ENCODE peak calls at places on chromosomes 7 and 10, in five cellular contexts. One of them, this sample, is unnamed.

GRCh38 chr7:107564553-107565298 is 955 bp downstream of the DUS4L start:
- DNase-seq in breast epithelium: no peak
- DNase-seq in suprapubic skin: no peak
- DNase-seq in sigmoid colon: no peak
- DNase-seq in transverse colon: no peak
- DNase-seq in this sample: no peak

GRCh38 chr10:29240991-29241660 is 47.7 kb upstream of the LYZL1 start:
- DNase-seq in suprapubic skin: no peak
- DNase-seq in breast epithelium: no peak
- DNase-seq in sigmoid colon: no peak
- DNase-seq in transverse colon: no peak
- DNase-seq in this sample: no peak

GRCh38 chr7:143002106-143002505 is 24.8 kb downstream of the OR9A2 start:
- DNase-seq in transverse colon: no peak
- DNase-seq in sigmoid colon: no peak
- DNase-seq in suprapubic skin: no peak
- DNase-seq in breast epithelium: no peak
- DNase-seq in this sample: no peak

GRCh38 chr7:100720645-100721504 is 607 bp downstream of the EPO start:
- DNase-seq in breast epithelium: no peak
- DNase-seq in transverse colon: no peak
- DNase-seq in sigmoid colon: no peak
- DNase-seq in suprapubic skin: no peak
- DNase-seq in this sample: no peak

GRCh38 chr10:13787015-13787421 is 200.3 kb downstream of the PRPF18 start:
- DNase-seq in suprapubic skin: no peak
- DNase-seq in sigmoid colon: no peak
- DNase-seq in breast epithelium: no peak
- DNase-seq in transverse colon: peak
- DNase-seq in this sample: peak

GRCh38 chr10:104216631-104217030 is 15.5 kb downstream of the CFAP43 start:
- DNase-seq in breast epithelium: no peak
- DNase-seq in suprapubic skin: no peak
- DNase-seq in sigmoid colon: no peak
- DNase-seq in transverse colon: no peak
- DNase-seq in this sample: no peak

GRCh38 chr10:22997102-22997501 is 69.2 kb downstream of the ARMC3 start:
- DNase-seq in suprapubic skin: no peak
- DNase-seq in breast epithelium: no peak
- DNase-seq in sigmoid colon: no peak
- DNase-seq in transverse colon: no peak
- DNase-seq in this sample: no peak

GRCh38 chr10:62817763-62818425 is 1.7 kb upstream of the EGR2 start:
- DNase-seq in suprapubic skin: peak
- DNase-seq in breast epithelium: peak
- DNase-seq in transverse colon: peak
- DNase-seq in sigmoid colon: peak
- DNase-seq in this sample: peak

GRCh38 chr7:148815612-148816011 is 68.5 kb downstream of the EZH2 start:
- DNase-seq in sigmoid colon: no peak
- DNase-seq in transverse colon: peak
- DNase-seq in breast epithelium: no peak
- DNase-seq in suprapubic skin: no peak
- DNase-seq in this sample: no peak

GRCh38 chr7:84040365-84040764 is 154.2 kb downstream of the SEMA3A start:
- DNase-seq in breast epithelium: no peak
- DNase-seq in suprapubic skin: no peak
- DNase-seq in sigmoid colon: no peak
- DNase-seq in transverse colon: no peak
- DNase-seq in this sample: no peak

GRCh38 chr7:155744931-155745683 is 67.2 kb downstream of the SHH start:
- DNase-seq in sigmoid colon: no peak
- DNase-seq in transverse colon: no peak
- DNase-seq in suprapubic skin: no peak
- DNase-seq in breast epithelium: no peak
- DNase-seq in this sample: no peak

DNA sequence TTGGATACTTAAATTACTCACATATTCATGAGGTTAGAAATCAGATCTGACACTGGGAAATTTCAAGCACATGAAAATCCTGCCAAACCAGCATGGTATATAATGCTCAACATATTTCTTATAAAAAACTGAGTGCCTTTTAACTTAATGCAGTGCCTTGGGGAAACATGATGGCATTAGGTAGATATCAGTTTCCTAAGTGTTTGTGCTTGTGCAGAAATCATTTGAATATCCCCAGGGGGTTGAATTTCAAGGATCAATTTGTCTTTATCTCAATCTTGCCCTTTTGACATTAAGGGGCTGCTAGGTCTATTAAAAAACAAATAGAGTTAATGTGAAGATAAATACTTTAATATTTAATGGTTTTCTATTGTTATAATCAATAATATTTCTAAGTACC is 396.3 kb downstream of the SORCS1 start:
- DNase-seq in suprapubic skin: no peak
- DNase-seq in breast epithelium: no peak
- DNase-seq in transverse colon: no peak
- DNase-seq in sigmoid colon: no peak
- DNase-seq in this sample: no peak
- TF ChIP-seq POLR2A in suprapubic skin: no peak
- TF ChIP-seq POLR2A in breast epithelium: no peak
- TF ChIP-seq POLR2A in transverse colon: no peak
- TF ChIP-seq POLR2A in sigmoid colon: no peak
- TF ChIP-seq POLR2A in this sample: no peak

DNA sequence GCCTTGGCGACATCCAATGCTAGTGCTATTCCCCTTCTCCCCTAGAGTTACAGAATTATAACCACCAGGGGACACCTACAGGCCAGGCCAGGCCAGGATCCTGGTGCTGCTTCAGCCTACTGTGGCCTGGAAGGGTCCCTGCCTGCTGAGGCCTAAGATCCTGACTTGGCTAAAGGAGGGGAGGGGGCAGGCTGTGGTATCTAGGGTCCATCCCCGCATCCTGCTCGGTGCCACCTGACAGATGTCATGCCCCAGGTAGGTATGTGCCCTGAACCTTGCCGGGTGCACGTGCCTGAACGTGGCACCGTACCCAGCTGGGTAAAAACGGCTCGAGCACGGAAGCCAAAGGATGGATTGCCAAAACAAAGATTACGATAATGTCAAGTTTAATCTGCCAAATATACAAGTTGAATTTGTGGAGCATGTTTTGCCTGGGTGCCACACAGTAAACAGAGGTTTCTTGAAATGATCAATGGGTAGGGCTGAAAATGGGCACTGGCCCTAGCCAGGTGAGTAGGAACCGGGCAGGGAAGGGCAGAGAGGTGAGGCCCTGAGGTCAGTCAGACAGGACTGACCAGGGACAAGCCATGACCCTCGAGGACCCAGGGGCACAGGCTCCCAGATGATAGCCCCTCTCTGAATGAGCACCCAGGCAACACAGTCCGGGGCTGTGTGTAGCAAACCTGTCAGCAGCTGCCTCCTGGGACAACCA is 12.6 kb downstream of the PDAP1 start:
- DNase-seq in breast epithelium: no peak
- DNase-seq in sigmoid colon: no peak
- DNase-seq in transverse colon: no peak
- DNase-seq in suprapubic skin: no peak
- DNase-seq in this sample: no peak
- TF ChIP-seq POLR2AphosphoS5 in breast epithelium: no peak
- TF ChIP-seq POLR2AphosphoS5 in sigmoid colon: no peak
- TF ChIP-seq POLR2AphosphoS5 in transverse colon: no peak
- TF ChIP-seq POLR2AphosphoS5 in suprapubic skin: no peak
- TF ChIP-seq POLR2AphosphoS5 in this sample: no peak

DNA sequence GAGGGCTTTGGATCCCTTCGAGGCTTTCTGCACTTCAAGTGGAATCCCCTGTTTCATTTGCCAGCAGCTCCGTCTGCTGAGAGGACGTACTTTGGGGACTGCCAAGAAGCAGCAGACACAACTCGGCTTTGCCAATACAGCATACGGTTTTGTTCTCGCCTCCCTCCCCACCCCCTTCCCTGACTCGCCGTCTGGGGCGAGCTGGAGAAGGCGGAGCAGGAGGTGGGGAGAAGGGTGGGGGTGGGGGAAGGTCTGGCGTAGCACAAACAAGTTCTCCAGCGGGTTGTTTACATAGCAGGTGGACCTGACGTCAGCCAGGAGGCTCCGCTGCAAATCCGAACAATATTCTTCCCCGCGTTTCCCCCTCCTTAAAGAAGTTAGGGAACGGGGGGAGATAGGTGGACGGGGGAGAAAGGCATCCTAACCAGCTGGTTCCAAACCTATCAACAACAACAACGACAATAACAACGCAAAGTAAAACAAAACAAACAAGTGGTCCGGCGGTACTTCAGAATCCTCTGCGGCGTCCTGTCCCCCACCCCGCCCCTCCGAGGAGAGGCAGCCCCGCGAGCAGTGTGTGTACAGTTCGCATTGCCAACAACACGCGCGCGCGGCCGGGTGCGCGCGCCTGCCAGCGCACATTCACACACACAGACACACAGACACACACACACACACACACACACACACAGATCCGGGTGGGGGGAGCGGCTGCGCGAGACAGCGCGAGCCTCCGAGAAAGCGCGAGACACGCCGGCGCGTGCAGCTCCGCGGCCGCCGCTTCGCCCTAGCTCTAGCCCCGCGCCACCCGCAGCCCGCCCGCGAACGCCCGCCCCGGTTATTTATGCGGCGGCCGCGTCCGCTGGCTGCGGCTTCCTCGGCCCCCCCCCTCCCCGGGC is 167.0 kb upstream of the PPP1R3A start:
- DNase-seq in transverse colon: peak
- DNase-seq in breast epithelium: peak
- DNase-seq in sigmoid colon: peak
- DNase-seq in suprapubic skin: peak
- DNase-seq in this sample: peak
- TF ChIP-seq POLR2A in transverse colon: peak
- TF ChIP-seq POLR2A in breast epithelium: peak
- TF ChIP-seq POLR2A in sigmoid colon: peak
- TF ChIP-seq POLR2A in suprapubic skin: no peak
- TF ChIP-seq POLR2A in this sample: no peak

GRCh38 chr7:126443951-126444350 is 808.8 kb downstream of the GRM8 start:
- DNase-seq in breast epithelium: no peak
- DNase-seq in transverse colon: no peak
- DNase-seq in suprapubic skin: no peak
- DNase-seq in sigmoid colon: no peak
- DNase-seq in this sample: no peak
- TF ChIP-seq POLR2AphosphoS5 in breast epithelium: no peak
- TF ChIP-seq POLR2AphosphoS5 in transverse colon: no peak
- TF ChIP-seq POLR2AphosphoS5 in suprapubic skin: no peak
- TF ChIP-seq POLR2AphosphoS5 in sigmoid colon: no peak
- TF ChIP-seq POLR2AphosphoS5 in this sample: no peak

DNA sequence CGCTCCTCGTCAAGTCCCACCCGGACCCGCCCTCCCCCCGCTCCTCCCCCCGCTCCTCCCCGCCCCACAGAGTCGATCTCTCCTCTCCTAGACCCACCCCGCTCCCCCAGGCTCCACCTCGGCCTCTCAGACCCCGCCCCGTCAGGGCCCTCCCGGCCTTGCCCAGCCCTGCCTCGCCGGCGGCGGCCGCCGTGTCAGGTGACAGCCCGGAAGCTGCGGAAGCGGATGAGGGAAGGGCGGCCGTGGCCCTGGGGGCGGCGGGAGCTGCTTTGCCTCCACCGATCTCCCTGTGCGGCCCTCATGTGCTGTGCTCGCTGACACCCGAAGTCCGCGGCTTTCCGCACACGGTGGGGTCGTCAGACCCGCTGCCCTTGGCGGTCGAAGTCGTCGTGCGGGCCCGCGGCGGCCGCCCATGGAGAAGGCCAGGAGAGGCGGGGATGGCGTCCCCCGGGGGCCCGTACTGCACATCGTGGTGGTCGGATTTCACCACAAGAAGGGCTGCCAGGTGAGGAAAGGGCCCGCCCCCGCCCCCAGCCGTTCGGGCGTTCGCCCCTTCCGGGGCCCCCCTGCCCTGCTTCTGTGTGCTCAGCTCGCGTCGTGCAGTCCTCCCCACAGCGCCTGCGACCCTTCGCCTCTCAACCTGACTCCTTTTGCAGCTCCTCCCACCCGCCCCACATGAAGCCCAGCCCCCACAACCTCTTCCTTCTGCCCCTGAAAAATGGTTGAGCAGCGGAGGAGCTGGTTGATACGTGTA is at the start of gene AVL9:
- DNase-seq in breast epithelium: peak
- DNase-seq in transverse colon: peak
- DNase-seq in sigmoid colon: peak
- DNase-seq in suprapubic skin: peak
- DNase-seq in this sample: peak
- TF ChIP-seq POLR2A in breast epithelium: peak
- TF ChIP-seq POLR2A in transverse colon: peak
- TF ChIP-seq POLR2A in sigmoid colon: peak
- TF ChIP-seq POLR2A in suprapubic skin: peak
- TF ChIP-seq POLR2A in this sample: peak

GRCh38 chr10:11263767-11264166 is 246.1 kb downstream of the CELF2 start:
- DNase-seq in suprapubic skin: no peak
- DNase-seq in breast epithelium: no peak
- DNase-seq in transverse colon: no peak
- DNase-seq in sigmoid colon: no peak
- DNase-seq in this sample: no peak
- TF ChIP-seq POLR2AphosphoS5 in suprapubic skin: no peak
- TF ChIP-seq POLR2AphosphoS5 in breast epithelium: no peak
- TF ChIP-seq POLR2AphosphoS5 in transverse colon: no peak
- TF ChIP-seq POLR2AphosphoS5 in sigmoid colon: no peak
- TF ChIP-seq POLR2AphosphoS5 in this sample: no peak

DNA sequence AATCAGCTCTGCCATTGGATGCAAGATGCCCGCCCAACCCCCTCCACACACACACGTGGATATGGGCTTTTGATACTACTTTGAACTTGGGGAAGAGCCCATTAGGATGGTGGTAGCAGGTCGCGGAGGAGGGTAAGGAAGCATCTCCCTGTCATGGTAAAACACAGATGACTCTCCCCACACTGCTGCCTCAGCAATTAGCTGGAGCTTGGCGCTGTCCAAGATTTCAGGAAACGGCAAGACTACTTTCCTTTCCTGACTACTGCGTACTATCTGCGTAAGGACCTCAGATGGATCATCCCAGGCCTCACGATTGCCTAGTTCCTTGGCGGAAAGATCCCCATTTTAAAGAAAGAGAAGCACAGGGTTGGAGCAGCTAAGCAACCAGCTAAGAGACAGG is 134.3 kb downstream of the C10orf90 start:
- DNase-seq in transverse colon: no peak
- DNase-seq in breast epithelium: no peak
- DNase-seq in suprapubic skin: no peak
- DNase-seq in sigmoid colon: no peak
- DNase-seq in this sample: no peak
- TF ChIP-seq POLR2A in transverse colon: no peak
- TF ChIP-seq POLR2A in breast epithelium: no peak
- TF ChIP-seq POLR2A in suprapubic skin: no peak
- TF ChIP-seq POLR2A in sigmoid colon: no peak
- TF ChIP-seq POLR2A in this sample: no peak

GRCh38 chr7:74717889-74718288 is 55.9 kb upstream of the NCF1 start:
- DNase-seq in sigmoid colon: no peak
- DNase-seq in breast epithelium: no peak
- DNase-seq in suprapubic skin: no peak
- DNase-seq in transverse colon: no peak
- DNase-seq in this sample: no peak
- TF ChIP-seq POLR2AphosphoS5 in sigmoid colon: no peak
- TF ChIP-seq POLR2AphosphoS5 in breast epithelium: no peak
- TF ChIP-seq POLR2AphosphoS5 in suprapubic skin: no peak
- TF ChIP-seq POLR2AphosphoS5 in transverse colon: no peak
- TF ChIP-seq POLR2AphosphoS5 in this sample: no peak

This sample was measured in GM12892.